ENCODE peak calls at places on chromosomes 13 and 19, in eight cellular contexts. I is cardiac muscle cell, X is H1, L is IMR-90, S is tibial nerve, H is right lobe of liver, V is hepatocyte, C is psoas muscle. M is an unnamed sample. For H3K36me3, the result is how much of the 10 kb centered on the place peaks cover.

GRCh38 chr13:43942301-43942700 is 62.6 kb downstream of the LACC1 start:
- DNase-seq in H (no peak), X (no peak), S (no peak), L (peak), I (no peak), C (no peak), V (no peak), M (peak)

GRCh38 chr13:26220575-26220974 is 1.5 kb downstream of the RNF6 start:
- DNase-seq in S (no peak), H (no peak), V (peak), X (no peak), C (no peak), L (peak), I (no peak), M (peak)

GRCh38 chr13:93169980-93170379 is 56.6 kb upstream of the GPC6 start:
- DNase-seq in C (no peak), I (no peak), X (no peak), V (peak), S (no peak), H (no peak), L (peak), M (peak)

GRCh38 chr13:60654405-60654804 is 257.4 kb downstream of the TDRD3 start:
- DNase-seq in L (no peak), X (no peak), S (no peak), H (peak), V (peak), I (peak), C (no peak), M (peak)

GRCh38 chr19:46886546-46887239 is 25.9 kb downstream of the ARHGAP35 start:
- DNase-seq in C (no peak), H (no peak), X (no peak), I (no peak), S (no peak), L (peak), V (no peak), M (no peak)

GRCh38 chr19:18795540-18795939 is 4.4 kb upstream of the COMP start:
- DNase-seq in L (no peak), X (no peak), H (no peak), C (peak), I (no peak), S (no peak), V (peak), M (peak)

GRCh38 chr19:1717200-1717969 is 35.9 kb upstream of the ONECUT3 start:
- DNase-seq in H (no peak), S (no peak), V (no peak), L (no peak), X (no peak), I (no peak), C (no peak), M (no peak)

GRCh38 chr13:64758520-64758919 is 2471.6 kb downstream of the PCDH9 start:
- DNase-seq in S (no peak), L (peak), V (no peak), C (no peak), H (no peak), I (no peak), X (no peak), M (no peak)

GRCh38 chr13:19185086-19185864 is 3.7 kb upstream of the TUBA3C start:
- DNase-seq in X (no peak), H (no peak), I (no peak), V (no peak), C (no peak), S (no peak), L (no peak), M (no peak)

GRCh38 chr19:40623403-40624239 is 22.5 kb downstream of the LTBP4 start:
- DNase-seq in L (peak), I (peak), S (no peak), X (peak), H (no peak), C (no peak), V (peak), M (peak)

GRCh38 chr13:102333320-102334181 is 68.3 kb downstream of the FGF14 start:
- DNase-seq in I (no peak), H (no peak), L (no peak), S (no peak), V (no peak), C (no peak), X (no peak), M (no peak)

GRCh38 chr13:37686501-37686900 is 87.9 kb upstream of the POSTN start:
- DNase-seq in V (no peak), S (no peak), I (no peak), C (no peak), H (no peak), L (peak), X (no peak), M (no peak)

GRCh38 chr13:19672990-19673389 is 39.5 kb downstream of the MPHOSPH8 start:
- DNase-seq in C (no peak), S (no peak), H (no peak), L (no peak), X (no peak), V (no peak), I (no peak), M (no peak)

GRCh38 chr13:27533155-27533643 is 82.8 kb upstream of the MTIF3 start:
- DNase-seq in H (peak), C (peak), L (peak), V (peak), X (peak), I (peak), S (peak), M (peak)

GRCh38 chr19:41456342-41456918 is 13.5 kb downstream of the ERICH4 start:
- DNase-seq in S (no peak), V (no peak), I (no peak), X (no peak), C (no peak), H (no peak), L (peak), M (no peak)

GRCh38 chr13:99066219-99066618 is 88.4 kb upstream of the DOCK9 start:
- DNase-seq in C (no peak), V (no peak), I (no peak), L (no peak), H (no peak), S (no peak), X (no peak), M (no peak)

DNA sequence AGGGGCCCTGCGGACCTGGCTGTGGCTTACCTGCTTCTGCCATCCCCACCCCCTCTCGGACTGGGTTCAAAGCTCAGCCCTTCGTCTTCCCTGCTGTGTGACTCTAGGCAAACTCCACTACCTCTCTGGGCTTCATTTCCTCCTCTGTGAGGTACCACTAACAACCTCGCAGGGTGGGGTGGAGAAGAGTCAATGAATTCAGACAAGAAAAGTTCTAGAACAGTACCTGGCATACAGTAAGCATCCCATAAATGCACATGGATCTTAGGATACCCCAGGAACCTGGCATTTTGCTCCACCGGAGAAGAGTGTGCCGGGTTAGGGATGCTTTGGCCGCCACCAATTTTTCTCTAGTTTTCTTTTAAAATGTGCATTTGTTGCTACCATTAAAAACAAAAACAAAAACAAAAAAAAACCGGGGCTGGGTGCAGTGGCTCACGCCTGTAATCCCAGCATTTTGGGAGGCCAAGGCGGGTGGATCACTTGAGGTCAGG is 3.4 kb downstream of the TLE5 start:
- DNase-seq in X (no peak), C (no peak), I (no peak), H (no peak), L (no peak), S (no peak), V (no peak), M (no peak)
- H3K36me3 ChIP-seq in X (under half), C (under half), I (under half), H (under half), L (half or more), S (half or more), V (under half), M (under half)

GRCh38 chr19:36807029-36807428 is 31.2 kb downstream of the ZNF790 start:
- DNase-seq in S (no peak), L (no peak), H (no peak), V (no peak), X (no peak), C (no peak), I (no peak), M (no peak)

GRCh38 chr19:36805364-36805763 is 32.8 kb upstream of the ZNF850 start:
- DNase-seq in C (no peak), H (no peak), S (no peak), X (no peak), I (no peak), L (no peak), V (no peak), M (no peak)
- H3K36me3 ChIP-seq in C (under half), H (under half), S (half or more), X (under half), I (under half), L (under half), V (under half), M (under half)

GRCh38 chr19:8468761-8469458 is 24.1 kb downstream of the HNRNPM start:
- DNase-seq in S (no peak), L (peak), X (no peak), H (no peak), I (no peak), V (no peak), C (no peak), M (no peak)
- H3K36me3 ChIP-seq in S (half or more), L (half or more), X (half or more), H (half or more), I (half or more), V (under half), C (half or more), M (under half)

GRCh38 chr19:3146677-3147100 is 10.9 kb downstream of the GNA15 start:
- DNase-seq in C (no peak), X (peak), I (no peak), L (no peak), H (no peak), S (no peak), V (no peak), M (no peak)
- H3K36me3 ChIP-seq in C (under half), X (under half), I (under half), L (under half), H (under half), S (under half), V (under half), M (under half)

GRCh38 chr13:39013462-39013861 is 22.8 kb upstream of the STOML3 start:
- DNase-seq in C (no peak), V (no peak), H (no peak), L (no peak), I (no peak), S (no peak), X (no peak), M (no peak)

GRCh38 chr13:39020853-39021462 is 16.9 kb downstream of the PROSER1 start:
- DNase-seq in L (no peak), S (no peak), X (no peak), C (no peak), V (no peak), I (no peak), H (no peak), M (no peak)

GRCh38 chr13:39012608-39013007 is 22.0 kb upstream of the STOML3 start:
- DNase-seq in L (no peak), X (peak), S (no peak), H (no peak), I (no peak), V (no peak), C (no peak), M (no peak)

GRCh38 chr13:39016789-39017188 is 21.1 kb downstream of the PROSER1 start:
- DNase-seq in V (peak), X (no peak), L (peak), S (no peak), I (peak), H (no peak), C (no peak), M (peak)

DNA sequence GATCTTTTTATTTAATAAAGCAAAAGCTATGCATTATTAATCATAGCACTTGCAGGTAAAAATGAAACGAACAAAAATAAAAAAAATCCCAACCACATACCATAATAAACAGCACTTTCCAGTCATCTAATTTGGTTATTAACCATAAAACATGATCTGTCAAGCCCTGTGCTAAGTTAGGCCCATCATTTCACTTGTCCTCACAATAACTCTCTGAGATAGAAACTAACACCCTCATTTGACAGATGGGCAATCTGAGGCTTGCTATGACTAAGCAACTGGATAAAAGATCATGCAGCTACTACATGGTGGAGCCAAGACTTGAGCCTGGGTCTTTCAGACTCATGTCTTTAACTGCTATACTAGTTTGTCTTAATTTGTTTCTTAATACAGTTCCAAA is 21.8 kb downstream of the PROSER1 start:
- DNase-seq in V (no peak), S (no peak), L (no peak), H (no peak), I (no peak), C (no peak), X (no peak), M (no peak)
- H3K36me3 ChIP-seq in V (under half), S (half or more), L (under half), H (half or more), I (half or more), C (half or more), X (under half), M (under half)

GRCh38 chr19:57302727-57303401 is 17.4 kb upstream of the ZNF543 start:
- DNase-seq in H (no peak), V (no peak), X (no peak), C (no peak), L (no peak), S (no peak), I (no peak), M (no peak)

GRCh38 chr19:57305056-57305455 is 15.2 kb upstream of the ZNF543 start:
- DNase-seq in H (no peak), C (no peak), X (no peak), V (no peak), I (no peak), S (no peak), L (no peak), M (peak)

DNA sequence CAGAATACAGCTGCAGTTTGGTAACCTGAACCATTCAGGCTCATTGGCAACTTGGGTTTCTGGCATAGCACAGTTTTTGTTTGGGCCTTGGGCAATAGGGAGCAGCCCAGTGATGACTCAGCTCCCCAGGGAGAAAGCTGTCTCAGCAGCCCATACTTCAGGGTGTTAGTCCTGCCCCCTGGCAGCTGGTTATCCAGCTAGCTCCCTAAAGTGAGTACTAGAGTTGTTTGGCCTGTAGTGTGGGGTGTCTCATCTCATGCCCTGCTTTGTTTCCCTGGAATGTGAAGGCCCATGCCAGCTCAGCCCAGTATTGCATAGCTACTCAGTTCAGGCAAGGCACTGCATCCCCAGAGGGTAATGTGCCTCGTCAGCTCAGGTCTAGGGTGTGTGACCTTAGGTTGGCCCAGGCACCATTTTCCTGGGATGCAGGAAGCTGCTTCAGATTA is 18.2 kb upstream of the ZNF543 start:
- DNase-seq in V (peak), I (no peak), S (no peak), X (no peak), H (no peak), L (peak), C (peak), M (peak)
- H3K36me3 ChIP-seq in V (under half), I (under half), S (half or more), X (under half), H (under half), L (under half), C (under half), M (under half)

GRCh38 chr19:15675560-15675959 is 2.7 kb downstream of the CYP4F12 start:
- DNase-seq in L (no peak), H (no peak), C (no peak), I (no peak), S (no peak), X (no peak), V (no peak), M (no peak)
- H3K36me3 ChIP-seq in L (under half), H (under half), C (under half), I (under half), S (under half), X (under half), V (under half), M (under half)

GRCh38 chr19:49682274-49682673 is 5.2 kb downstream of the PRMT1 start:
- DNase-seq in X (no peak), H (no peak), S (no peak), I (no peak), L (no peak), C (no peak), V (no peak), M (no peak)
- H3K36me3 ChIP-seq in X (under half), H (under half), S (half or more), I (under half), L (under half), C (half or more), V (under half), M (under half)

GRCh38 chr19:13761423-13761822 is 2.9 kb upstream of the MRI1 start:
- DNase-seq in I (no peak), H (no peak), S (no peak), X (no peak), C (no peak), V (no peak), L (no peak), M (no peak)
- H3K36me3 ChIP-seq in I (under half), H (under half), S (half or more), X (under half), C (half or more), V (under half), L (half or more), M (under half)